ENCODE peak calls at places on chromosomes 4 and X, in four cellular contexts. Z, G, C and R are unnamed samples.

GRCh38 chr4:52685316-52685715 is 26.2 kb upstream of the USP46 start:
- DNase-seq in Z (no peak), G (no peak), C (no peak), R (no peak)

GRCh38 chrX:120301960-120302359 is 9.3 kb downstream of the TMEM255A start:
- DNase-seq in Z (no peak), G (no peak), C (no peak), R (no peak)

GRCh38 chr4:114636192-114636935 is 37.8 kb downstream of the UGT8 start:
- DNase-seq in Z (no peak), G (no peak), C (no peak), R (no peak)

GRCh38 chrX:48465336-48465933 is 4.6 kb downstream of the SLC38A5 start:
- DNase-seq in Z (no peak), G (no peak), C (no peak), R (peak)

GRCh38 chr4:152735302-152735917 is 44.1 kb downstream of the TIGD4 start:
- DNase-seq in Z (no peak), G (peak), C (peak), R (no peak)

GRCh38 chr4:111960241-111960667 is 185.0 kb upstream of the FAM241A start:
- DNase-seq in Z (no peak), G (no peak), C (no peak), R (no peak)

GRCh38 chr4:2868840-2869487 is 25.3 kb downstream of the ADD1 start:
- DNase-seq in Z (no peak), G (no peak), C (no peak), R (no peak)

GRCh38 chrX:65985922-65986588 is 53.8 kb downstream of the VSIG4 start:
- DNase-seq in Z (no peak), G (peak), C (peak), R (no peak)

GRCh38 chrX:12721042-12721441 is 70.2 kb upstream of the PRPS2 start:
- DNase-seq in Z (no peak), G (peak), C (no peak), R (no peak)